ENCODE peak calls at places on chromosomes 5 and 9, in six cellular contexts. H, R, F, W, Y and N are unnamed samples.
A peak's percentile ranks its signal among the peaks of the same experiment; 100 is the strongest.

GRCh38 chr5:74622122-74622521 is 18.4 kb downstream of the ENC1 start:
- DNase-seq in R (no peak), H (no peak), F (no peak), W (no peak), Y (no peak), N (no peak)

GRCh38 chr9:112548836-112549235 is 62.2 kb downstream of the KIAA1958 start:
- DNase-seq in H (no peak), Y (no peak), R (no peak), W (no peak), F (peak; percentile 27), N (no peak)

GRCh38 chr5:172816887-172817418 is 17.1 kb upstream of the ERGIC1 start:
- DNase-seq in W (no peak), H (no peak), R (no peak), F (peak; percentile 77), Y (no peak), N (no peak)

GRCh38 chr9:88183798-88184495 is 45.7 kb upstream of the SPATA31C2 start:
- DNase-seq in R (no peak), Y (no peak), F (no peak), W (no peak), H (no peak), N (no peak)

GRCh38 chr9:128587453-128587852 is 35.1 kb downstream of the SPTAN1 start:
- DNase-seq in R (no peak), F (no peak), Y (no peak), H (no peak), W (no peak), N (peak; percentile 25)

GRCh38 chr5:167412506-167412905 is 878.9 kb upstream of the WWC1 start:
- DNase-seq in W (no peak), F (no peak), Y (no peak), R (no peak), H (no peak), N (no peak)

GRCh38 chr5:8606231-8606630 is 737.3 kb downstream of the MTRR start:
- DNase-seq in W (no peak), R (no peak), H (no peak), Y (no peak), F (no peak), N (no peak)

GRCh38 chr9:125475385-125475784 is 213.8 kb downstream of the GAPVD1 start:
- DNase-seq in Y (no peak), F (no peak), H (no peak), W (no peak), R (no peak), N (no peak)

GRCh38 chr5:96823900-96824351 is 16.2 kb upstream of the ERAP1 start:
- DNase-seq in F (peak; percentile 33), W (no peak), H (no peak), Y (no peak), R (no peak), N (no peak)

GRCh38 chr9:34520505-34521385 is 2.0 kb downstream of the ENHO start:
- DNase-seq in R (no peak), Y (no peak), H (no peak), W (no peak), F (no peak), N (no peak)

GRCh38 chr5:96079075-96079474 is 117.4 kb upstream of the ELL2 start:
- DNase-seq in R (peak; percentile 83), W (no peak), Y (no peak), F (peak; percentile 75), H (no peak), N (no peak)

GRCh38 chr9:2506310-2506709 is 115.3 kb upstream of the VLDLR start:
- DNase-seq in R (no peak), W (no peak), Y (no peak), F (no peak), H (no peak), N (no peak)

GRCh38 chr9:72022846-72023245 is 37.6 kb downstream of the C9orf57 start:
- DNase-seq in W (no peak), F (peak; percentile 67), R (no peak), Y (no peak), H (no peak), N (no peak)

GRCh38 chr5:108681079-108681921 is 66.4 kb upstream of the FER start:
- DNase-seq in Y (peak; percentile 37), R (peak; percentile 51), H (no peak), W (peak; percentile 50), F (peak; percentile 89), N (no peak)

GRCh38 chr5:65034029-65034781 is 265.5 kb downstream of the CWC27 start:
- DNase-seq in W (peak; percentile 45), R (no peak), F (no peak), Y (peak; percentile 72), H (no peak), N (no peak)

GRCh38 chr5:140324041-140324833 is 21.3 kb upstream of the PFDN1 start:
- DNase-seq in R (no peak), H (no peak), W (no peak), Y (no peak), F (no peak), N (no peak)

GRCh38 chr9:2723666-2724065 is 6.4 kb downstream of the KCNV2 start:
- DNase-seq in R (no peak), W (no peak), Y (no peak), F (no peak), H (no peak), N (no peak)

GRCh38 chr5:16713386-16713928 is 96.7 kb upstream of the RETREG1 start:
- DNase-seq in F (peak; percentile 32), R (no peak), W (no peak), H (no peak), Y (no peak), N (no peak)

GRCh38 chr9:106869458-106869857 is 6.5 kb downstream of the ZNF462 start:
- DNase-seq in W (no peak), F (peak; percentile 25), Y (no peak), R (no peak), H (no peak), N (no peak)

GRCh38 chr5:135642934-135643333 is 64.1 kb upstream of the CXCL14 start:
- DNase-seq in W (no peak), F (no peak), R (no peak), H (no peak), Y (no peak), N (no peak)

GRCh38 chr9:93131599-93132286 is 2.3 kb downstream of the NINJ1 start:
- DNase-seq in F (no peak), R (no peak), W (no peak), H (no peak), Y (no peak), N (no peak)
- H3K4me3 ChIP-seq in F (no peak overlapping the region), R (no peak overlapping the region), W (no peak overlapping the region), H (peak overlapping the region; percentile 97), Y (no peak overlapping the region), N (no peak overlapping the region)

DNA sequence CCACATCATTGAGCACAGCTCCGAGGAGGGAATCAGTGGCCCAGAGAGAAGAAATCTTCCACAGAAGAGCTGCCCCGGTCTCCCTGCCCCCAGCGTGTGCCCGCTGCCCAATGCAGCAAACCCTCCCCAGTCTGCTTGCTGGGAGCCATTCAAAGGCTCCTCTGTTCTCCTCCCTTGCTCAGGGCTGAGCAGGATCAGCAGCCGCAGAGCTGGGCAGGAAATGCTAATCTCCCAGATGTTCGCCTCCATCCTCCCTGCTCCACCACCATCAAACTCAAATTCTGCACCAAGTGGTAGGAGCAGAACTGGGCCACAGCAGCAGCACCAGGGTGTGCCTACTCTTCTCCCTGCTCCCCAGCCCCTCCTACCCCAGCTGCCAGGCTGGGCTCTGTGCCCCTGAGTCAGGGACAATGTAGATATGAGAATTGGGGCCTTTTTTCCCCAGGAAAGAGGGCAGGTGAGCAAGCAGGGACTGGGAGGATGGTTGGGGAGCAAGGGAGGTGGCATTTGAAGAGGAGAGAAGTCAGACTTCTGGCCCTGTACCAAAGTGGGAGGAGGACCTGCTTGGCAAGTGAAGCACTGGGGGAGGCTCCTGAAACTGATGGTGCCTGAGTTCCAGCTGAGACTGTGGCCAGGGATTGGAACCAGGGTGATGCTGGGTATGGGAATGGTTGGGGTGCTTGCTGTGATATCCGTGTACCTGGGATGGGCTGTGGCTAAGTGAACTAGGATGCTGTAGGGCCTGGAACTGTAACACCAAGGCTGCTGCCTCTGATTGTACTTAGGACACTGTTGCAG is 1.9 kb upstream of the PCDH1 start:
- DNase-seq in Y (peak; percentile 13), F (no peak), R (no peak), H (no peak), W (peak; percentile 41), N (no peak)
- H3K4me1 ChIP-seq in Y (peaks cover 10% of the 10 kb centered on the region), F (peaks cover 23% of the 10 kb centered on the region), R (peaks cover 34% of the 10 kb centered on the region), H (peaks cover 24% of the 10 kb centered on the region), W (peaks cover 3% of the 10 kb centered on the region), N (peaks cover 53% of the 10 kb centered on the region)

GRCh38 chr5:7396169-7397004 is 449 bp downstream of the ADCY2 start:
- DNase-seq in F (peak; percentile 23), W (peak; percentile 45), H (peak; percentile 73), R (no peak), Y (no peak), N (no peak)

GRCh38 chr5:7395432-7396168 is at the start of gene ADCY2:
- DNase-seq in R (no peak), F (no peak), H (peak; percentile 69), W (peak; percentile 51), Y (no peak), N (no peak)

GRCh38 chr5:7397005-7397546 is 1.1 kb downstream of the ADCY2 start:
- DNase-seq in F (peak; percentile 2), H (no peak), R (no peak), Y (no peak), W (no peak), N (no peak)

GRCh38 chr5:7397935-7398334 is 2.0 kb downstream of the ADCY2 start:
- DNase-seq in F (no peak), W (no peak), Y (no peak), H (no peak), R (no peak), N (no peak)

DNA sequence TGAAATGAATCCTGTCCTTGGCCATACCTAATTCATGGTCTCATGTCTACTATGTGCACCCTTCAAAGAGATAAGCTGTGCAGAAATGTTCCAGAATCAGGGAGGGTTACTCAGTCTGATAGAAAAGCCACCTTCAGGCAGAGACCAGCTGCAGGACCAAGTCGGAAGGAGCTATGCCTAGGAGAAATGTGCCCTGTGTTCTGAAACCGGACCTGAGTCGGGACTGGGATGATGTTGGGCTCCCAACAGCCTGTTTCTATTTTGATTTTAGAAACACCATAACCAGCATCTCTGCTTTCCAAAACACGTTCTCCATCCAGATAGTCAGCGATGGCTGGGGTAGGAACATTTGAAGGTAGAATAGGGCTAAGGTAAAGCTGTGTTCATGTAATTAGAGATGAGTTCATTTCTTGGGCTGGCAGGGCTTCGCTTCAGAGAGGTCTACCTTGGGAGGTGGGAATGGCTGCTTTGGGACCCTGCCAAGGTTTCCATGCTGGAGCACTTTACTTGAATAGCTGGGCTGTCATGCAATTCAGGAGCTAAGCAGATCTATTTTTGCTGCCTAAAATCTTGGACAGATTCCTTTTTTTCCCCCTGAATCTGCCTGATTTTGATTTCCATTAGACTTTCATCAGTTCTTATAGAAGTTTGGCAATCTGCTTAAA is 2.8 kb downstream of the ADCY2 start:
- DNase-seq in W (no peak), F (no peak), Y (no peak), H (no peak), R (no peak), N (no peak)
- H3K4me3 ChIP-seq in W (no peak overlapping the region), F (no peak overlapping the region), Y (no peak overlapping the region), H (peak overlapping the region; percentile 81), R (no peak overlapping the region), N (no peak overlapping the region)

GRCh38 chr9:101578378-101578777 is 16.4 kb downstream of the PPP3R2 start:
- DNase-seq in W (no peak), R (no peak), H (no peak), F (no peak), Y (no peak), N (no peak)

GRCh38 chr9:101572316-101572715 is 22.5 kb downstream of the PPP3R2 start:
- DNase-seq in Y (no peak), H (no peak), R (no peak), W (no peak), F (no peak), N (no peak)

GRCh38 chr9:101569736-101570501 is 24.9 kb downstream of the PPP3R2 start:
- DNase-seq in W (no peak), R (no peak), H (no peak), F (no peak), Y (no peak), N (no peak)

GRCh38 chr9:101571114-101571513 is 23.7 kb downstream of the PPP3R2 start:
- DNase-seq in Y (no peak), R (no peak), F (no peak), W (no peak), H (no peak), N (no peak)

GRCh38 chr9:101574773-101575333 is 19.9 kb downstream of the PPP3R2 start:
- DNase-seq in H (no peak), W (no peak), F (no peak), Y (no peak), R (no peak), N (no peak)
- H3K4me1 ChIP-seq in H (no peaks in the 10 kb centered on the region), W (no peaks in the 10 kb centered on the region), F (no peaks in the 10 kb centered on the region), Y (no peaks in the 10 kb centered on the region), R (no peaks in the 10 kb centered on the region), N (peaks cover 49% of the 10 kb centered on the region)